ENCODE peak calls at places on chromosomes 13 and 19, in four cellular contexts. G is GM12878, L is HepG2, H is H1. K is an unnamed sample.
A peak's percentile ranks its signal among the peaks of the same experiment; 100 is the strongest.

GRCh38 chr13:93307651-93308050 is 81.0 kb downstream of the GPC6 start:
- DNase-seq in L (no peak), G (no peak), H (no peak), K (no peak)

GRCh38 chr19:29614780-29615179 is 8.7 kb downstream of the POP4 start:
- DNase-seq in L (no peak), H (no peak), G (no peak), K (no peak)

GRCh38 chr19:17739121-17739875 is 12.0 kb upstream of the FCHO1 start:
- DNase-seq in H (no peak), L (no peak), G (peak; percentile 40), K (no peak)

GRCh38 chr13:80341771-80342271 is 895 bp upstream of the SPRY2 start:
- DNase-seq in H (no peak), G (no peak), L (peak; percentile 49), K (peak; percentile 46)

GRCh38 chr19:51980116-51980736 is 6.4 kb downstream of the ZNF350 start:
- DNase-seq in G (no peak), L (no peak), H (no peak), K (no peak)

GRCh38 chr19:3479177-3479818 is 1.0 kb downstream of the SMIM24 start:
- DNase-seq in H (peak; percentile 69), G (no peak), L (no peak), K (peak; percentile 77)

GRCh38 chr19:53019684-53020083 is 6.0 kb downstream of the ERVV-1 start:
- DNase-seq in H (peak; percentile 74), G (no peak), L (no peak), K (no peak)

GRCh38 chr13:75369986-75370385 is 112.0 kb downstream of the TBC1D4 start:
- DNase-seq in G (no peak), L (no peak), H (no peak), K (no peak)

GRCh38 chr13:100112186-100112838 is 23.4 kb downstream of the PCCA start:
- DNase-seq in H (no peak), L (peak; percentile 59), G (no peak), K (no peak)

GRCh38 chr13:33244210-33244906 is 41.2 kb downstream of the STARD13 start:
- DNase-seq in H (no peak), L (no peak), G (no peak), K (no peak)

GRCh38 chr19:48186541-48186991 is 16.1 kb downstream of the ZSWIM9 start:
- DNase-seq in L (no peak), G (no peak), H (no peak), K (no peak)

GRCh38 chr19:38362076-38362945 is 12.1 kb upstream of the PSMD8 start:
- DNase-seq in H (peak; percentile 99), L (peak; percentile 23), G (no peak), K (peak; percentile 72)

GRCh38 chr19:29491491-29491890 is 34.3 kb upstream of the VSTM2B start:
- DNase-seq in H (peak; percentile 37), G (no peak), L (no peak), K (no peak)

GRCh38 chr13:33994198-33994597 is 176.2 kb downstream of the RFC3 start:
- DNase-seq in G (no peak), L (no peak), H (no peak), K (no peak)

GRCh38 chr13:23695711-23696512 is 125.7 kb downstream of the TNFRSF19 start:
- DNase-seq in G (no peak), L (no peak), H (no peak), K (no peak)

GRCh38 chr19:482186-483041 is 13.9 kb upstream of the MADCAM1 start:
- DNase-seq in G (no peak), L (no peak), H (no peak), K (no peak)

GRCh38 chr13:112670118-112670517 is 19.7 kb upstream of the ATP11A start:
- DNase-seq in G (no peak), H (no peak), L (peak; percentile 20), K (no peak)

GRCh38 chr19:47005873-47006272 is 13.8 kb upstream of the NPAS1 start:
- DNase-seq in G (no peak), L (peak; percentile 33), H (no peak), K (no peak)

GRCh38 chr13:46386996-46387851 is at the start of gene RUBCNL:
- DNase-seq in G (no peak), H (peak; percentile 77), L (no peak), K (peak; percentile 45)

GRCh38 chr19:43305642-43306041 is 36.3 kb upstream of the PSG9 start:
- DNase-seq in H (no peak), L (peak; percentile 17), G (no peak), K (peak; percentile 31)

GRCh38 chr13:111384441-111385181 is 64.2 kb downstream of the TEX29 start:
- DNase-seq in L (no peak), G (no peak), H (no peak), K (no peak)
- TF ChIP-seq SUZ12 in L (no peak), G (no peak), H (no peak), K (no peak)

DNA sequence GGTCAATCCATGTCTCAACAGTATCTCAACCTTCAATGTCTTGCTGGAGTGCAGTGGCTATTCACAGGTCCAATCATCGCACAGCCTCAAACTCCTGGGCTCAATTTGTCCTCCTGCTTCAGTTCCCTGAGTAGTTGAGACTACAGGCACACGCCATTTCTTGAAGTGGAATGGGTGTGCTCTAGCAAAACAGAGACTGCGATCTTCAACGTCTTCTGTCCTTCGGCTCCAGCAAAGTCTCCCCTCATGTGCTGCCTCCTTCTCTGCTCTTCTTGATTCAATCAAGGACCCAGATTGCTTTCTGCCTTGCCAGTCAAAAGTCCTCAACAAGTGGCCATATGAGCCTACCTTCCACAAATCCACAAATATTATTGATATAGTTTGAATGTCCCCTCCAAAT is 466.7 kb upstream of the MIR17HG start:
- DNase-seq in L (no peak), G (no peak), H (no peak), K (no peak)
- TF ChIP-seq SUZ12 in L (no peak), G (no peak), H (no peak), K (no peak)

GRCh38 chr19:15438124-15438496 is 11.6 kb downstream of the WIZ start:
- DNase-seq in H (no peak), G (no peak), L (peak; percentile 57), K (no peak)
- TF ChIP-seq SUZ12 in H (no peak), G (no peak), L (no peak), K (no peak)

GRCh38 chr13:20995245-20995829 is 66.0 kb downstream of the LATS2 start:
- DNase-seq in L (no peak), H (no peak), G (no peak), K (no peak)
- TF ChIP-seq SUZ12 in L (no peak), H (no peak), G (no peak), K (no peak)

K was measured in HEK293T.